ENCODE peak calls at places on chromosome 12, in six cellular contexts. One of them, this sample, is unnamed.

GRCh38 chr12:32454075-32454474 is 54.7 kb downstream of the FGD4 start:
- DNase-seq in SK-N-SH: no peak
- DNase-seq in GM23248: peak; percentile 74
- DNase-seq in MM.1S: no peak
- DNase-seq in HCT116: peak; percentile 35
- DNase-seq in PC-3: peak; percentile 68
- DNase-seq in this sample: peak; percentile 78

GRCh38 chr12:68667286-68667685 is 19.5 kb upstream of the NUP107 start:
- DNase-seq in SK-N-SH: no peak
- DNase-seq in GM23248: no peak
- DNase-seq in MM.1S: no peak
- DNase-seq in HCT116: no peak
- DNase-seq in PC-3: no peak
- DNase-seq in this sample: no peak

GRCh38 chr12:43132291-43132690 is 419.7 kb downstream of the ADAMTS20 start:
- DNase-seq in SK-N-SH: no peak
- DNase-seq in GM23248: no peak
- DNase-seq in MM.1S: no peak
- DNase-seq in HCT116: no peak
- DNase-seq in PC-3: no peak
- DNase-seq in this sample: no peak

GRCh38 chr12:6038160-6038559 is 86.3 kb downstream of the VWF start:
- DNase-seq in SK-N-SH: peak; percentile 60
- DNase-seq in GM23248: peak; percentile 78
- DNase-seq in MM.1S: peak; percentile 85
- DNase-seq in HCT116: peak; percentile 91
- DNase-seq in PC-3: peak; percentile 79
- DNase-seq in this sample: peak; percentile 94

GRCh38 chr12:24546661-24547060 is 402.2 kb downstream of the BCAT1 start:
- DNase-seq in SK-N-SH: no peak
- DNase-seq in GM23248: no peak
- DNase-seq in MM.1S: no peak
- DNase-seq in HCT116: no peak
- DNase-seq in PC-3: no peak
- DNase-seq in this sample: no peak

GRCh38 chr12:89574736-89575208 is 48.9 kb upstream of the POC1B start:
- DNase-seq in SK-N-SH: no peak
- DNase-seq in GM23248: peak; percentile 84
- DNase-seq in MM.1S: no peak
- DNase-seq in HCT116: no peak
- DNase-seq in PC-3: no peak
- DNase-seq in this sample: no peak

GRCh38 chr12:122947352-122947792 is 18.9 kb downstream of the ABCB9 start:
- DNase-seq in SK-N-SH: no peak
- DNase-seq in GM23248: peak; percentile 31
- DNase-seq in MM.1S: no peak
- DNase-seq in HCT116: no peak
- DNase-seq in PC-3: no peak
- DNase-seq in this sample: no peak

GRCh38 chr12:45729233-45730115 is at the start of gene ARID2:
- DNase-seq in SK-N-SH: peak; percentile 72
- DNase-seq in GM23248: peak; percentile 78
- DNase-seq in MM.1S: peak; percentile 82
- DNase-seq in HCT116: peak; percentile 38
- DNase-seq in PC-3: peak; percentile 54
- DNase-seq in this sample: peak; percentile 84

GRCh38 chr12:38932320-38932719 is 26.9 kb upstream of the CPNE8 start:
- DNase-seq in SK-N-SH: no peak
- DNase-seq in GM23248: no peak
- DNase-seq in MM.1S: no peak
- DNase-seq in HCT116: no peak
- DNase-seq in PC-3: no peak
- DNase-seq in this sample: no peak

GRCh38 chr12:42119085-42119633 is 25.5 kb downstream of the GXYLT1 start:
- DNase-seq in SK-N-SH: no peak
- DNase-seq in GM23248: peak; percentile 82
- DNase-seq in MM.1S: no peak
- DNase-seq in HCT116: no peak
- DNase-seq in PC-3: peak; percentile 29
- DNase-seq in this sample: no peak

GRCh38 chr12:101982307-101982706 is 79.5 kb downstream of the WASHC3 start:
- DNase-seq in SK-N-SH: no peak
- DNase-seq in GM23248: no peak
- DNase-seq in MM.1S: no peak
- DNase-seq in HCT116: no peak
- DNase-seq in PC-3: no peak
- DNase-seq in this sample: no peak

GRCh38 chr12:119156401-119156800 is 22.3 kb upstream of the HSPB8 start:
- DNase-seq in SK-N-SH: peak; percentile 54
- DNase-seq in GM23248: no peak
- DNase-seq in MM.1S: no peak
- DNase-seq in HCT116: no peak
- DNase-seq in PC-3: no peak
- DNase-seq in this sample: peak; percentile 52

GRCh38 chr12:32331133-32331532 is 68.2 kb upstream of the FGD4 start:
- DNase-seq in SK-N-SH: no peak
- DNase-seq in GM23248: no peak
- DNase-seq in MM.1S: no peak
- DNase-seq in HCT116: no peak
- DNase-seq in PC-3: peak; percentile 18
- DNase-seq in this sample: no peak

GRCh38 chr12:118575730-118576129 is 199.4 kb downstream of the SUDS3 start:
- DNase-seq in SK-N-SH: no peak
- DNase-seq in GM23248: no peak
- DNase-seq in MM.1S: no peak
- DNase-seq in HCT116: no peak
- DNase-seq in PC-3: no peak
- DNase-seq in this sample: no peak

GRCh38 chr12:101939856-101940265 is 62.5 kb downstream of the DRAM1 start:
- DNase-seq in SK-N-SH: peak; percentile 57
- DNase-seq in GM23248: peak; percentile 91
- DNase-seq in MM.1S: peak; percentile 72
- DNase-seq in HCT116: peak; percentile 51
- DNase-seq in PC-3: peak; percentile 77
- DNase-seq in this sample: peak; percentile 84

GRCh38 chr12:93784339-93785086 is 107.3 kb downstream of the CRADD start:
- DNase-seq in SK-N-SH: peak; percentile 44
- DNase-seq in GM23248: peak; percentile 61
- DNase-seq in MM.1S: no peak
- DNase-seq in HCT116: peak; percentile 41
- DNase-seq in PC-3: peak; percentile 79
- DNase-seq in this sample: peak; percentile 72

GRCh38 chr12:75699728-75700496 is 188.5 kb upstream of the KRR1 start:
- DNase-seq in SK-N-SH: no peak
- DNase-seq in GM23248: peak; percentile 51
- DNase-seq in MM.1S: no peak
- DNase-seq in HCT116: no peak
- DNase-seq in PC-3: peak; percentile 7
- DNase-seq in this sample: no peak

GRCh38 chr12:121793501-121793835 is at the start of gene RHOF:
- DNase-seq in SK-N-SH: peak; percentile 83
- DNase-seq in GM23248: peak; percentile 56
- DNase-seq in MM.1S: peak; percentile 26
- DNase-seq in HCT116: no peak
- DNase-seq in PC-3: peak; percentile 73
- DNase-seq in this sample: peak; percentile 80

GRCh38 chr12:62860501-62861156 is 74.3 kb downstream of the PPM1H start:
- DNase-seq in SK-N-SH: no peak
- DNase-seq in GM23248: no peak
- DNase-seq in MM.1S: no peak
- DNase-seq in HCT116: no peak
- DNase-seq in PC-3: no peak
- DNase-seq in this sample: no peak

GRCh38 chr12:81085832-81086231 is 8.0 kb downstream of the ACSS3 start:
- DNase-seq in SK-N-SH: no peak
- DNase-seq in GM23248: no peak
- DNase-seq in MM.1S: no peak
- DNase-seq in HCT116: no peak
- DNase-seq in PC-3: no peak
- DNase-seq in this sample: no peak
- H3K4me2 ChIP-seq in SK-N-SH: no peak overlapping the region
- H3K4me2 ChIP-seq in GM23248: no peak overlapping the region
- H3K4me2 ChIP-seq in MM.1S: no peak overlapping the region
- H3K4me2 ChIP-seq in HCT116: no peak overlapping the region
- H3K4me2 ChIP-seq in PC-3: no peak overlapping the region
- H3K4me2 ChIP-seq in this sample: no peak overlapping the region

DNA sequence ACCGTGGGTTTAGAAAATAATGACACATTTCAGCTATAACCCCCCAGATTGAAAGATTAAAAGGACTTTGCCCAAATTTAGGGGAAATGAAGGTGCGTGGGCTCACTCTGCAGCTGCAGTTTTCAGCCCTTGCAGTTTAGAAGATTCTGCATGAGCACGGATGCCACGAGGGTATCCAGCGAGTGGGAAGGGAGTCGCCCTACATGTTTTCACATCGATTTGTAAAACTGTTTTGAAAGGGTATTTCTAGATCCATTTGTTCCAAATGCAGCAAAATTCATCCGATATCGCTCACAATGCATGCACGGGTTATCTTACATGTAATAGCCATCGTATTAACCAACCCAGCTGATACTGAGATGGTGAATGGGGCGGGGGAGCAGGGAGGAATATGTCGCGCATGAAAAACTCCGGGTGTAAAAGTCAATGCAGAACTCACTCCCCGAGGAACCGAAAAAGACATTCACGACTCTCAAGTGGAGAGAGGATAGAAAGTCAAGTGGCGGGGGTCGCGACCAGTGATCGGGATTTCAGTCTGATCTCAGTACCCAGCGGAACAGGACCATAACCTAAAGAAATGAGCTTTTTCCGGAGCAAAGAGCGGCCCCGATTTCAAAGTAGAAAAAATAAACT is 4.9 kb upstream of the CCND2 start:
- DNase-seq in SK-N-SH: no peak
- DNase-seq in GM23248: peak; percentile 8
- DNase-seq in MM.1S: no peak
- DNase-seq in HCT116: no peak
- DNase-seq in PC-3: no peak
- DNase-seq in this sample: peak; percentile 31
- TF ChIP-seq EZH2phosphoT487 in SK-N-SH: peak; percentile 87
- TF ChIP-seq EZH2phosphoT487 in GM23248: peak; percentile 78
- TF ChIP-seq EZH2phosphoT487 in MM.1S: peak; percentile 94
- TF ChIP-seq EZH2phosphoT487 in HCT116: no peak
- TF ChIP-seq EZH2phosphoT487 in PC-3: no peak
- TF ChIP-seq EZH2phosphoT487 in this sample: peak; percentile 5

GRCh38 chr12:116508145-116509121 is 50.7 kb upstream of the MAP1LC3B2 start:
- DNase-seq in SK-N-SH: peak; percentile 66
- DNase-seq in GM23248: peak; percentile 43
- DNase-seq in MM.1S: no peak
- DNase-seq in HCT116: no peak
- DNase-seq in PC-3: peak; percentile 26
- DNase-seq in this sample: peak; percentile 74
- H3K27ac ChIP-seq in SK-N-SH: no peak overlapping the region
- H3K27ac ChIP-seq in GM23248: no peak overlapping the region
- H3K27ac ChIP-seq in MM.1S: no peak overlapping the region
- H3K27ac ChIP-seq in HCT116: peak overlapping the region; percentile 94
- H3K27ac ChIP-seq in PC-3: peak overlapping the region; percentile 34
- H3K27ac ChIP-seq in this sample: no peak overlapping the region

DNA sequence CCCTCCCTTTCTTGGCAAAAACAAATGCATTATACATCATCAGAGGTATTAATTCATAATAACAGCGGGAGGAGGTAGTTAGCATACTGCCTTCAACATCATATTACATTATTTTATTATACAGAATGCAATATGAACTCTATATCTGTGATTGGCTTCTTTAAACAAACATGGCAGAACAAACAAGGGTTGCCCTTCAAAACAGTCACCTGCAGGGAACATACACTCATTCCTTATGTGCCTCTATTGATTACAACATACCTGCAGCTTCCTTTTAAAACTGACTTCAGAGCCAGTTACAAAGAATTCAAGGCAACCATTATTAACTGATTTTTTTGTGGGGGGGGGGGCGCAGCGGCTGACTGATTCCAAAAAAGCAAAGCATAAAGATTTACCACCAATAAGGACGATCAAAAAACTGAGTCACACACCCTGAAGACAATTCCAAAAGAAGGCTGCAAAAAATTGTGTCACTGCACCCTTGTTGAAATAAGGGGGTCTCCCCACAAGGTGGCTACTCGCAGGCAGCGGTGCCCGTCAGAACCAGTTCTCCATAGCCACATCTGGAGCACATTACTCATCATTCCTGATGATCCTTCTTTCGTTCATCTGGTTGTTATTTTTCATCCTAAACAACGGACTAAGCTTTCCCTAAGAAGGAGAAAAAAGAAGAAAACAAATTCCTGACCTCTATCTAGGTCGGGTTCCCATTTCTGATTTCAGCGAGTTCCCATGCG is 51.8 kb downstream of the SMUG1 start:
- DNase-seq in SK-N-SH: peak; percentile 62
- DNase-seq in GM23248: peak; percentile 84
- DNase-seq in MM.1S: no peak
- DNase-seq in HCT116: no peak
- DNase-seq in PC-3: no peak
- DNase-seq in this sample: no peak
- H3K4me2 ChIP-seq in SK-N-SH: no peak overlapping the region
- H3K4me2 ChIP-seq in GM23248: peak overlapping the region; percentile 48
- H3K4me2 ChIP-seq in MM.1S: no peak overlapping the region
- H3K4me2 ChIP-seq in HCT116: no peak overlapping the region
- H3K4me2 ChIP-seq in PC-3: no peak overlapping the region
- H3K4me2 ChIP-seq in this sample: no peak overlapping the region

GRCh38 chr12:110382683-110383082 is 20.8 kb downstream of the ANAPC7 start:
- DNase-seq in SK-N-SH: no peak
- DNase-seq in GM23248: no peak
- DNase-seq in MM.1S: no peak
- DNase-seq in HCT116: no peak
- DNase-seq in PC-3: no peak
- DNase-seq in this sample: no peak

GRCh38 chr12:110379201-110379600 is 24.3 kb downstream of the ANAPC7 start:
- DNase-seq in SK-N-SH: no peak
- DNase-seq in GM23248: no peak
- DNase-seq in MM.1S: no peak
- DNase-seq in HCT116: no peak
- DNase-seq in PC-3: no peak
- DNase-seq in this sample: no peak

GRCh38 chr12:110373962-110374611 is 29.4 kb downstream of the ANAPC7 start:
- DNase-seq in SK-N-SH: no peak
- DNase-seq in GM23248: no peak
- DNase-seq in MM.1S: no peak
- DNase-seq in HCT116: no peak
- DNase-seq in PC-3: no peak
- DNase-seq in this sample: no peak

DNA sequence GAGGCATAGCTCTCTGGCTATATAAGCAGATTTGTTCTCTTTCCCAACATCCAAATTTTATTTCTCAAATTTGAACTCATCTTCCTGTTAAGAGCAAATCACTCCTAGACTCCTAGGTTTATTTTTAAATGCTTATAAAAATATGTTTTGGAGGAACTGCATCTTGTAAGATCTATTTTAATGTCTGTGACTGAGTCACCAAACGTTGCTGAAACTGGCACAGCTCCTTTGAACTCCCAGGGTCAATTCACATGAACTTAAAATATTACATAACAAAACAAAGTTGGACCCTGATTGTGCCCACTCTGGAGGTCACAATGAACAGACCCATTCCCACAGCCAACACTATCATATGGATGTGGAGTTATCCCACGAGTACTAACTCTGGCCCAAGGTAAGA is 23.9 kb downstream of the ANAPC7 start:
- DNase-seq in SK-N-SH: no peak
- DNase-seq in GM23248: no peak
- DNase-seq in MM.1S: no peak
- DNase-seq in HCT116: no peak
- DNase-seq in PC-3: no peak
- DNase-seq in this sample: no peak
- TF ChIP-seq EZH2phosphoT487 in SK-N-SH: no peak
- TF ChIP-seq EZH2phosphoT487 in GM23248: no peak
- TF ChIP-seq EZH2phosphoT487 in MM.1S: no peak
- TF ChIP-seq EZH2phosphoT487 in HCT116: no peak
- TF ChIP-seq EZH2phosphoT487 in PC-3: no peak
- TF ChIP-seq EZH2phosphoT487 in this sample: no peak

This sample was measured in neural progenitor cell.